ENCODE peak calls at places on chromosomes 6 and 20, in eight cellular contexts. C is fibroblast of villous mesenchyme; W is ureter; Z is H4; G is CD8-positive, alpha-beta T cell; A is body of pancreas; U is kidney epithelial cell; O is RCC 7860. V is an unnamed sample.

GRCh38 chr6:5645903-5646302 is 360.8 kb downstream of the NRN1 start:
- DNase-seq in C (no peak), A (no peak), W (no peak), U (no peak), O (no peak), Z (no peak), G (no peak), V (no peak)

GRCh38 chr6:111625511-111626331 is 20.0 kb upstream of the TRAF3IP2 start:
- DNase-seq in O (no peak), G (no peak), U (no peak), W (no peak), C (no peak), A (peak), Z (no peak), V (no peak)

GRCh38 chr6:48535569-48535968 is 424.6 kb upstream of the PTCHD4 start:
- DNase-seq in A (no peak), C (peak), G (no peak), U (peak), O (peak), Z (peak), W (no peak), V (no peak)

GRCh38 chr6:25179051-25179778 is 100.0 kb upstream of the CARMIL1 start:
- DNase-seq in G (no peak), W (no peak), C (peak), Z (peak), O (no peak), U (no peak), A (no peak), V (no peak)

GRCh38 chr6:147204843-147205311 is 660 bp downstream of the STXBP5 start:
- DNase-seq in Z (no peak), W (no peak), A (no peak), C (peak), U (no peak), G (no peak), O (no peak), V (no peak)

GRCh38 chr6:1004885-1005635 is 306.8 kb upstream of the FOXQ1 start:
- DNase-seq in A (no peak), G (no peak), C (peak), U (no peak), O (peak), Z (peak), W (no peak), V (no peak)

GRCh38 chr20:57066126-57066900 is 200.1 kb downstream of the BMP7 start:
- DNase-seq in W (no peak), A (no peak), C (peak), Z (no peak), G (no peak), U (no peak), O (no peak), V (no peak)

GRCh38 chr20:19241440-19241839 is 29.0 kb downstream of the SLC24A3 start:
- DNase-seq in G (no peak), A (no peak), O (no peak), W (no peak), C (no peak), U (no peak), Z (no peak), V (no peak)

GRCh38 chr6:35463292-35463691 is 4.9 kb upstream of the RPL10A start:
- DNase-seq in A (no peak), W (no peak), U (no peak), C (no peak), O (no peak), G (no peak), Z (no peak), V (no peak)

GRCh38 chr6:158909938-158910337 is 90.1 kb downstream of the RSPH3 start:
- DNase-seq in O (no peak), Z (no peak), G (no peak), U (no peak), C (no peak), W (no peak), A (no peak), V (no peak)

GRCh38 chr6:111482236-111482958 is 621 bp downstream of the REV3L start:
- DNase-seq in O (peak), U (no peak), C (peak), W (peak), G (peak), Z (no peak), A (peak), V (no peak)

GRCh38 chr6:155187096-155187495 is 76.7 kb upstream of the CLDN20 start:
- DNase-seq in W (no peak), O (no peak), A (no peak), G (no peak), Z (no peak), C (no peak), U (no peak), V (no peak)

GRCh38 chr6:54992789-54993188 is 146.2 kb downstream of the FAM83B start:
- DNase-seq in O (no peak), G (no peak), U (no peak), W (no peak), C (no peak), Z (peak), A (no peak), V (no peak)